ENCODE peak calls at places on chromosome 5, in eight cellular contexts. One of them, this sample, is unnamed.

GRCh38 chr5:60287174-60287771 is 393.7 kb upstream of the PDE4D start:
- DNase-seq in mammary epithelial cell: peak; percentile 52
- DNase-seq in epithelial cell of esophagus: peak; percentile 85
- DNase-seq in fibroblast of mammary gland: peak; percentile 70
- DNase-seq in fibroblast of pulmonary artery: peak; percentile 67
- DNase-seq in astrocyte of the spinal cord: peak; percentile 71
- DNase-seq in suprapubic skin: no peak
- DNase-seq in foreskin fibroblast: peak; percentile 3
- DNase-seq in this sample: no peak

GRCh38 chr5:91162534-91163381 is 220.4 kb downstream of the ARRDC3 start:
- DNase-seq in mammary epithelial cell: peak; percentile 98
- DNase-seq in epithelial cell of esophagus: peak; percentile 98
- DNase-seq in fibroblast of mammary gland: peak; percentile 93
- DNase-seq in fibroblast of pulmonary artery: peak; percentile 97
- DNase-seq in astrocyte of the spinal cord: peak; percentile 95
- DNase-seq in suprapubic skin: no peak
- DNase-seq in foreskin fibroblast: peak; percentile 91
- DNase-seq in this sample: peak; percentile 57

GRCh38 chr5:78647838-78648358 is 674 bp downstream of the LHFPL2 start:
- DNase-seq in mammary epithelial cell: peak; percentile 50
- DNase-seq in epithelial cell of esophagus: peak; percentile 60
- DNase-seq in fibroblast of mammary gland: peak; percentile 44
- DNase-seq in fibroblast of pulmonary artery: peak; percentile 57
- DNase-seq in astrocyte of the spinal cord: peak; percentile 58
- DNase-seq in suprapubic skin: no peak
- DNase-seq in foreskin fibroblast: peak; percentile 41
- DNase-seq in this sample: no peak

GRCh38 chr5:5351288-5352089 is 71.0 kb upstream of the ICE1 start:
- DNase-seq in mammary epithelial cell: peak; percentile 34
- DNase-seq in epithelial cell of esophagus: no peak
- DNase-seq in fibroblast of mammary gland: peak; percentile 84
- DNase-seq in fibroblast of pulmonary artery: no peak
- DNase-seq in astrocyte of the spinal cord: peak; percentile 85
- DNase-seq in suprapubic skin: no peak
- DNase-seq in foreskin fibroblast: no peak
- DNase-seq in this sample: no peak

GRCh38 chr5:169431386-169431785 is 130.4 kb upstream of the SLIT3 start:
- DNase-seq in mammary epithelial cell: no peak
- DNase-seq in epithelial cell of esophagus: peak; percentile 8
- DNase-seq in fibroblast of mammary gland: peak; percentile 59
- DNase-seq in fibroblast of pulmonary artery: no peak
- DNase-seq in astrocyte of the spinal cord: no peak
- DNase-seq in suprapubic skin: no peak
- DNase-seq in foreskin fibroblast: peak; percentile 67
- DNase-seq in this sample: no peak

GRCh38 chr5:68562308-68562707 is 346.8 kb downstream of the PIK3R1 start:
- DNase-seq in mammary epithelial cell: peak; percentile 33
- DNase-seq in epithelial cell of esophagus: peak; percentile 34
- DNase-seq in fibroblast of mammary gland: peak; percentile 58
- DNase-seq in fibroblast of pulmonary artery: peak; percentile 97
- DNase-seq in astrocyte of the spinal cord: peak; percentile 64
- DNase-seq in suprapubic skin: no peak
- DNase-seq in foreskin fibroblast: no peak
- DNase-seq in this sample: no peak

GRCh38 chr5:146368137-146368536 is 29.5 kb downstream of the POU4F3 start:
- DNase-seq in mammary epithelial cell: peak; percentile 61
- DNase-seq in epithelial cell of esophagus: peak; percentile 21
- DNase-seq in fibroblast of mammary gland: no peak
- DNase-seq in fibroblast of pulmonary artery: no peak
- DNase-seq in astrocyte of the spinal cord: no peak
- DNase-seq in suprapubic skin: no peak
- DNase-seq in foreskin fibroblast: no peak
- DNase-seq in this sample: no peak

GRCh38 chr5:138603521-138603920 is 28.3 kb upstream of the HSPA9 start:
- DNase-seq in mammary epithelial cell: peak; percentile 81
- DNase-seq in epithelial cell of esophagus: peak; percentile 58
- DNase-seq in fibroblast of mammary gland: no peak
- DNase-seq in fibroblast of pulmonary artery: peak; percentile 56
- DNase-seq in astrocyte of the spinal cord: no peak
- DNase-seq in suprapubic skin: no peak
- DNase-seq in foreskin fibroblast: no peak
- DNase-seq in this sample: no peak

GRCh38 chr5:19314840-19315239 is 673.2 kb downstream of the CDH18 start:
- DNase-seq in mammary epithelial cell: peak; percentile 89
- DNase-seq in epithelial cell of esophagus: peak; percentile 96
- DNase-seq in fibroblast of mammary gland: no peak
- DNase-seq in fibroblast of pulmonary artery: no peak
- DNase-seq in astrocyte of the spinal cord: peak; percentile 59
- DNase-seq in suprapubic skin: no peak
- DNase-seq in foreskin fibroblast: no peak
- DNase-seq in this sample: no peak

GRCh38 chr5:96680759-96681158 is 18.6 kb downstream of the CAST start:
- DNase-seq in mammary epithelial cell: no peak
- DNase-seq in epithelial cell of esophagus: no peak
- DNase-seq in fibroblast of mammary gland: peak; percentile 46
- DNase-seq in fibroblast of pulmonary artery: peak; percentile 21
- DNase-seq in astrocyte of the spinal cord: peak; percentile 73
- DNase-seq in suprapubic skin: no peak
- DNase-seq in foreskin fibroblast: no peak
- DNase-seq in this sample: no peak

GRCh38 chr5:179806250-179807045 is at the start of gene MGAT4B:
- DNase-seq in mammary epithelial cell: peak; percentile 81
- DNase-seq in epithelial cell of esophagus: peak; percentile 88
- DNase-seq in fibroblast of mammary gland: peak; percentile 58
- DNase-seq in fibroblast of pulmonary artery: peak; percentile 71
- DNase-seq in astrocyte of the spinal cord: peak; percentile 73
- DNase-seq in suprapubic skin: peak; percentile 83
- DNase-seq in foreskin fibroblast: peak; percentile 77
- DNase-seq in this sample: no peak

GRCh38 chr5:14868771-14869170 is 2.8 kb downstream of the ANKH start:
- DNase-seq in mammary epithelial cell: no peak
- DNase-seq in epithelial cell of esophagus: no peak
- DNase-seq in fibroblast of mammary gland: no peak
- DNase-seq in fibroblast of pulmonary artery: no peak
- DNase-seq in astrocyte of the spinal cord: no peak
- DNase-seq in suprapubic skin: no peak
- DNase-seq in foreskin fibroblast: no peak
- DNase-seq in this sample: no peak

GRCh38 chr5:74639538-74640449 is 734 bp downstream of the ENC1 start:
- DNase-seq in mammary epithelial cell: no peak
- DNase-seq in epithelial cell of esophagus: peak; percentile 47
- DNase-seq in fibroblast of mammary gland: peak; percentile 38
- DNase-seq in fibroblast of pulmonary artery: peak; percentile 59
- DNase-seq in astrocyte of the spinal cord: no peak
- DNase-seq in suprapubic skin: no peak
- DNase-seq in foreskin fibroblast: peak; percentile 55
- DNase-seq in this sample: no peak

GRCh38 chr5:65802820-65803219 is 80.8 kb downstream of the NLN start:
- DNase-seq in mammary epithelial cell: no peak
- DNase-seq in epithelial cell of esophagus: no peak
- DNase-seq in fibroblast of mammary gland: no peak
- DNase-seq in fibroblast of pulmonary artery: no peak
- DNase-seq in astrocyte of the spinal cord: no peak
- DNase-seq in suprapubic skin: no peak
- DNase-seq in foreskin fibroblast: no peak
- DNase-seq in this sample: no peak

GRCh38 chr5:65801332-65801731 is 79.3 kb downstream of the NLN start:
- DNase-seq in mammary epithelial cell: peak; percentile 42
- DNase-seq in epithelial cell of esophagus: peak; percentile 16
- DNase-seq in fibroblast of mammary gland: peak; percentile 43
- DNase-seq in fibroblast of pulmonary artery: peak; percentile 77
- DNase-seq in astrocyte of the spinal cord: peak; percentile 86
- DNase-seq in suprapubic skin: no peak
- DNase-seq in foreskin fibroblast: peak; percentile 74
- DNase-seq in this sample: no peak

GRCh38 chr5:65802080-65802479 is 80.1 kb downstream of the NLN start:
- DNase-seq in mammary epithelial cell: no peak
- DNase-seq in epithelial cell of esophagus: no peak
- DNase-seq in fibroblast of mammary gland: no peak
- DNase-seq in fibroblast of pulmonary artery: no peak
- DNase-seq in astrocyte of the spinal cord: no peak
- DNase-seq in suprapubic skin: no peak
- DNase-seq in foreskin fibroblast: no peak
- DNase-seq in this sample: no peak

GRCh38 chr5:65799857-65800256 is 77.9 kb downstream of the NLN start:
- DNase-seq in mammary epithelial cell: no peak
- DNase-seq in epithelial cell of esophagus: no peak
- DNase-seq in fibroblast of mammary gland: no peak
- DNase-seq in fibroblast of pulmonary artery: no peak
- DNase-seq in astrocyte of the spinal cord: no peak
- DNase-seq in suprapubic skin: no peak
- DNase-seq in foreskin fibroblast: no peak
- DNase-seq in this sample: no peak

DNA sequence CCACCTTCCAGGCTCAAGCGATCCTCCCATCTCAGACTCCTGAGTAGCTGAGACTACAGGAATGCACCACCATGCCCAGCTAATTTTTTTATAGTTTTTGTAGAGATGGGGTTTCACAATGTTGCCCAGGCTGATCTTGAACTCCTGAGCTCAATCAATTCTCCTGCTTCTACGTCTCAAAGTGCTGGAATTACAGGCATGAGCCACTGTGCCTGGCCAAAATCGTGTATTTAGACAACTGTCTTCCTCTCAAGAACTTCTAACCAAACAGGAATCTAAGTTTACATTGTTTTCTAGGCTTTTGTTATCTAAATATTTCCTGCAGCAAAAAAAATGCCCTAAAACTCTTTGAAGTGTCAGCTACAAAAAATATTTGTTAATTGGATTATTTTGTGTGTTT is 78.8 kb downstream of the NLN start:
- DNase-seq in mammary epithelial cell: no peak
- DNase-seq in epithelial cell of esophagus: no peak
- DNase-seq in fibroblast of mammary gland: no peak
- DNase-seq in fibroblast of pulmonary artery: peak; percentile 38
- DNase-seq in astrocyte of the spinal cord: no peak
- DNase-seq in suprapubic skin: no peak
- DNase-seq in foreskin fibroblast: no peak
- DNase-seq in this sample: no peak
- H3K4me3 ChIP-seq in mammary epithelial cell: no peak overlapping the region
- H3K4me3 ChIP-seq in epithelial cell of esophagus: no peak overlapping the region
- H3K4me3 ChIP-seq in fibroblast of mammary gland: no peak overlapping the region
- H3K4me3 ChIP-seq in fibroblast of pulmonary artery: no peak overlapping the region
- H3K4me3 ChIP-seq in astrocyte of the spinal cord: no peak overlapping the region
- H3K4me3 ChIP-seq in suprapubic skin: no peak overlapping the region
- H3K4me3 ChIP-seq in foreskin fibroblast: no peak overlapping the region
- H3K4me3 ChIP-seq in this sample: no peak overlapping the region

GRCh38 chr5:94314507-94315170 is 303.8 kb downstream of the KIAA0825 start:
- DNase-seq in mammary epithelial cell: no peak
- DNase-seq in epithelial cell of esophagus: no peak
- DNase-seq in fibroblast of mammary gland: peak; percentile 10
- DNase-seq in fibroblast of pulmonary artery: peak; percentile 25
- DNase-seq in astrocyte of the spinal cord: no peak
- DNase-seq in suprapubic skin: no peak
- DNase-seq in foreskin fibroblast: no peak
- DNase-seq in this sample: no peak
- H3K4me3 ChIP-seq in mammary epithelial cell: no peak overlapping the region
- H3K4me3 ChIP-seq in epithelial cell of esophagus: no peak overlapping the region
- H3K4me3 ChIP-seq in fibroblast of mammary gland: no peak overlapping the region
- H3K4me3 ChIP-seq in fibroblast of pulmonary artery: no peak overlapping the region
- H3K4me3 ChIP-seq in astrocyte of the spinal cord: no peak overlapping the region
- H3K4me3 ChIP-seq in suprapubic skin: no peak overlapping the region
- H3K4me3 ChIP-seq in foreskin fibroblast: no peak overlapping the region
- H3K4me3 ChIP-seq in this sample: no peak overlapping the region

DNA sequence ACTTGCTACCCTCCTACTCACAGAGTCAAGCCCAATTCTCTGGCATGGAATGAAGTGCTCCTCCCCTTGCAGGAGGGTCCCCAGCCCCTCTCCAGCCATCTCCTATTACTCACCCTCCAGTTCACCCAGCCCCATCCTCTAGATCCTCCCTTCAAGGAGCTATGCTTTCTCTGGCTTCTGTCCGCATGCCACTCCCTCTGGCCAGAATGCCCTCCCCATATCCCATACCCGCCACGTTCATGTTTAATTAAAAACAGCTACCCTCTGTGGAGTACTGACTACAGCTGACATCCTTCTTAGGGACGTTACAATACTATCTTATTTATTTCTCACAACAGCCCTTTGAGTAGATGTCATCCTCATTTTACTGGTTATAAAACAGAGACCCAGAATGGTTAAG is 3.0 kb downstream of the F2R start:
- DNase-seq in mammary epithelial cell: no peak
- DNase-seq in epithelial cell of esophagus: no peak
- DNase-seq in fibroblast of mammary gland: no peak
- DNase-seq in fibroblast of pulmonary artery: no peak
- DNase-seq in astrocyte of the spinal cord: no peak
- DNase-seq in suprapubic skin: no peak
- DNase-seq in foreskin fibroblast: no peak
- DNase-seq in this sample: no peak
- H3K4me3 ChIP-seq in mammary epithelial cell: no peak overlapping the region
- H3K4me3 ChIP-seq in epithelial cell of esophagus: no peak overlapping the region
- H3K4me3 ChIP-seq in fibroblast of mammary gland: no peak overlapping the region
- H3K4me3 ChIP-seq in fibroblast of pulmonary artery: peak overlapping the region; percentile 79
- H3K4me3 ChIP-seq in astrocyte of the spinal cord: no peak overlapping the region
- H3K4me3 ChIP-seq in suprapubic skin: peak overlapping the region; percentile 81
- H3K4me3 ChIP-seq in foreskin fibroblast: no peak overlapping the region
- H3K4me3 ChIP-seq in this sample: no peak overlapping the region

GRCh38 chr5:143796110-143796509 is 15.9 kb upstream of the HMHB1 start:
- DNase-seq in mammary epithelial cell: no peak
- DNase-seq in epithelial cell of esophagus: no peak
- DNase-seq in fibroblast of mammary gland: peak; percentile 17
- DNase-seq in fibroblast of pulmonary artery: peak; percentile 70
- DNase-seq in astrocyte of the spinal cord: no peak
- DNase-seq in suprapubic skin: no peak
- DNase-seq in foreskin fibroblast: no peak
- DNase-seq in this sample: no peak

GRCh38 chr5:143806568-143806967 is 5.4 kb upstream of the HMHB1 start:
- DNase-seq in mammary epithelial cell: peak; percentile 24
- DNase-seq in epithelial cell of esophagus: no peak
- DNase-seq in fibroblast of mammary gland: no peak
- DNase-seq in fibroblast of pulmonary artery: no peak
- DNase-seq in astrocyte of the spinal cord: peak; percentile 52
- DNase-seq in suprapubic skin: no peak
- DNase-seq in foreskin fibroblast: no peak
- DNase-seq in this sample: no peak

GRCh38 chr5:143796753-143797152 is 15.2 kb upstream of the HMHB1 start:
- DNase-seq in mammary epithelial cell: no peak
- DNase-seq in epithelial cell of esophagus: no peak
- DNase-seq in fibroblast of mammary gland: no peak
- DNase-seq in fibroblast of pulmonary artery: no peak
- DNase-seq in astrocyte of the spinal cord: no peak
- DNase-seq in suprapubic skin: no peak
- DNase-seq in foreskin fibroblast: no peak
- DNase-seq in this sample: no peak

GRCh38 chr5:143801251-143801650 is 10.7 kb upstream of the HMHB1 start:
- DNase-seq in mammary epithelial cell: no peak
- DNase-seq in epithelial cell of esophagus: no peak
- DNase-seq in fibroblast of mammary gland: no peak
- DNase-seq in fibroblast of pulmonary artery: no peak
- DNase-seq in astrocyte of the spinal cord: no peak
- DNase-seq in suprapubic skin: no peak
- DNase-seq in foreskin fibroblast: no peak
- DNase-seq in this sample: no peak

DNA sequence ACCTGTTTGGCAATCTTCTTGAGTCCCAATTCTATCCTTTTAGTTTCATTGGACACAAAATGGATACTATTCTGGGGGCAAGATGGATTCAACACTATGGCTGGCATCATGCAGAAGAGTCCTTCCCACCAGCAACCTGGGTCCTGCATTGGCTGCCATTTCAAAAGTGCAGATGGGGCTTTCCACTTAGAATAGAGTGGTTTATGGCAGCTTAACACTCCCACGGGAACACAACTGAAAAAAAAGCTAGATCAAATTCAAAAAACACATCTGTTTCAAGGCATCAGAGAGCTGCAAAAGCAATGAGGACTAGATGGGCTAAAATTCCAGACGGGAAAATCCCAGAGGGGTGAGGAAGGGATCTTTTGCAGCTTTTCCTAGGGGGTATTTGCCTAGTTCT is 11.2 kb upstream of the HMHB1 start:
- DNase-seq in mammary epithelial cell: no peak
- DNase-seq in epithelial cell of esophagus: no peak
- DNase-seq in fibroblast of mammary gland: no peak
- DNase-seq in fibroblast of pulmonary artery: no peak
- DNase-seq in astrocyte of the spinal cord: no peak
- DNase-seq in suprapubic skin: no peak
- DNase-seq in foreskin fibroblast: no peak
- DNase-seq in this sample: no peak
- H3K4me3 ChIP-seq in mammary epithelial cell: no peak overlapping the region
- H3K4me3 ChIP-seq in epithelial cell of esophagus: no peak overlapping the region
- H3K4me3 ChIP-seq in fibroblast of mammary gland: no peak overlapping the region
- H3K4me3 ChIP-seq in fibroblast of pulmonary artery: no peak overlapping the region
- H3K4me3 ChIP-seq in astrocyte of the spinal cord: no peak overlapping the region
- H3K4me3 ChIP-seq in suprapubic skin: no peak overlapping the region
- H3K4me3 ChIP-seq in foreskin fibroblast: no peak overlapping the region
- H3K4me3 ChIP-seq in this sample: no peak overlapping the region